ENCODE peak calls at places on chromosome 15, in four cellular contexts. G is fibroblast of pulmonary artery, R is adrenal gland, J is left ventricle myocardium inferior. Z is an unnamed sample.

GRCh38 chr15:37220949-37221670 is 120.8 kb upstream of the MEIS2 start:
- DNase-seq in J (no peak), G (no peak), R (no peak), Z (no peak)

GRCh38 chr15:79635897-79636596 is 203.9 kb downstream of the MINAR1 start:
- DNase-seq in G (no peak), J (no peak), R (no peak), Z (no peak)

GRCh38 chr15:35991386-35991785 is 445.4 kb upstream of the DPH6 start:
- DNase-seq in G (no peak), J (no peak), R (no peak), Z (no peak)

GRCh38 chr15:91100561-91101355 is 701 bp downstream of the SV2B start:
- DNase-seq in R (no peak), G (peak; percentile 21), J (no peak), Z (no peak)

GRCh38 chr15:57418640-57419039 is 42.3 kb downstream of the CGNL1 start:
- DNase-seq in G (no peak), R (no peak), J (no peak), Z (no peak)

GRCh38 chr15:38129531-38130199 is 123.0 kb upstream of the SPRED1 start:
- DNase-seq in R (peak; percentile 71), J (peak; percentile 53), G (peak; percentile 100), Z (peak; percentile 99)

GRCh38 chr15:68479406-68479805 is 47.4 kb upstream of the ITGA11 start:
- DNase-seq in J (peak; percentile 36), R (no peak), G (peak; percentile 79), Z (no peak)

GRCh38 chr15:35256555-35256954 is 171.5 kb upstream of the NANOGP8 start:
- DNase-seq in R (no peak), J (no peak), G (no peak), Z (peak; percentile 22)

GRCh38 chr15:47486051-47486450 is 231.3 kb upstream of the SEMA6D start:
- DNase-seq in G (no peak), J (no peak), R (no peak), Z (no peak)

GRCh38 chr15:26620528-26620927 is 152.3 kb downstream of the GABRB3 start:
- DNase-seq in G (no peak), J (no peak), R (no peak), Z (no peak)

GRCh38 chr15:76533995-76534394 is 197.4 kb downstream of the ISL2 start:
- DNase-seq in J (no peak), G (no peak), R (no peak), Z (no peak)

GRCh38 chr15:80496101-80496500 is 91.9 kb downstream of the ARNT2 start:
- DNase-seq in J (no peak), R (no peak), G (no peak), Z (no peak)

GRCh38 chr15:95170587-95171380 is 939.4 kb downstream of the MCTP2 start:
- DNase-seq in R (no peak), J (no peak), G (no peak), Z (no peak)

GRCh38 chr15:43943511-43943910 is 116.7 kb downstream of the WDR76 start:
- DNase-seq in G (no peak), R (no peak), J (no peak), Z (no peak)

GRCh38 chr15:89912674-89913396 is at the start of gene ARPIN:
- DNase-seq in J (peak; percentile 68), R (peak; percentile 52), G (peak; percentile 41), Z (peak; percentile 52)

GRCh38 chr15:59294961-59295741 is 77.5 kb downstream of the MYO1E start:
- DNase-seq in G (peak; percentile 83), R (no peak), J (no peak), Z (peak; percentile 83)

GRCh38 chr15:41967506-41968206 is 4.7 kb downstream of the EHD4 start:
- DNase-seq in G (peak; percentile 73), R (peak; percentile 45), J (no peak), Z (no peak)

GRCh38 chr15:79007066-79007465 is 62.2 kb upstream of the CTSH start:
- DNase-seq in R (peak; percentile 41), G (peak; percentile 74), J (peak; percentile 42), Z (peak; percentile 37)

GRCh38 chr15:93895976-93896770 is 335.2 kb upstream of the MCTP2 start:
- DNase-seq in J (no peak), G (no peak), R (no peak), Z (peak; percentile 56)

GRCh38 chr15:79943820-79944219 is 27.2 kb downstream of the BCL2A1 start:
- DNase-seq in J (no peak), G (peak; percentile 22), R (no peak), Z (peak; percentile 20)

GRCh38 chr15:38873151-38873550 is 308.5 kb upstream of the RASGRP1 start:
- DNase-seq in R (no peak), G (no peak), J (no peak), Z (no peak)

GRCh38 chr15:78930577-78931388 is 14.1 kb downstream of the CTSH start:
- DNase-seq in G (peak; percentile 74), J (no peak), R (peak; percentile 87), Z (peak; percentile 97)

GRCh38 chr15:59313703-59314332 is 58.9 kb downstream of the MYO1E start:
- DNase-seq in R (peak; percentile 35), J (peak; percentile 64), G (peak; percentile 39), Z (peak; percentile 88)

GRCh38 chr15:52789601-52790165 is 453 bp downstream of the ONECUT1 start:
- DNase-seq in R (no peak), J (no peak), G (peak; percentile 16), Z (no peak)

GRCh38 chr15:41849861-41850260 is 11.2 kb downstream of the PLA2G4B start:
- DNase-seq in G (no peak), J (no peak), R (no peak), Z (peak; percentile 32)

GRCh38 chr15:91469627-91470567 is 369.8 kb downstream of the SV2B start:
- DNase-seq in J (no peak), R (no peak), G (no peak), Z (no peak)

GRCh38 chr15:52183562-52184173 is 7.5 kb downstream of the GNB5 start:
- DNase-seq in G (peak; percentile 56), R (no peak), J (no peak), Z (peak; percentile 55)

GRCh38 chr15:76517910-76518309 is 181.3 kb downstream of the ISL2 start:
- DNase-seq in R (no peak), J (no peak), G (no peak), Z (peak; percentile 4)

GRCh38 chr15:92915766-92916435 is 15.8 kb downstream of the CHD2 start:
- DNase-seq in J (no peak), R (peak; percentile 51), G (no peak), Z (no peak)

GRCh38 chr15:31300981-31301686 is 25.5 kb upstream of the KLF13 start:
- DNase-seq in J (no peak), G (no peak), R (no peak), Z (no peak)
- TF ChIP-seq CTCF in J (no peak), G (no peak), R (no peak), Z (no peak)

GRCh38 chr15:74615313-74616019 is at the start of gene CLK3:
- DNase-seq in R (peak; percentile 93), G (peak; percentile 92), J (peak; percentile 97), Z (peak; percentile 92)
- TF ChIP-seq CTCF in R (no peak), G (no peak), J (no peak), Z (no peak)

DNA sequence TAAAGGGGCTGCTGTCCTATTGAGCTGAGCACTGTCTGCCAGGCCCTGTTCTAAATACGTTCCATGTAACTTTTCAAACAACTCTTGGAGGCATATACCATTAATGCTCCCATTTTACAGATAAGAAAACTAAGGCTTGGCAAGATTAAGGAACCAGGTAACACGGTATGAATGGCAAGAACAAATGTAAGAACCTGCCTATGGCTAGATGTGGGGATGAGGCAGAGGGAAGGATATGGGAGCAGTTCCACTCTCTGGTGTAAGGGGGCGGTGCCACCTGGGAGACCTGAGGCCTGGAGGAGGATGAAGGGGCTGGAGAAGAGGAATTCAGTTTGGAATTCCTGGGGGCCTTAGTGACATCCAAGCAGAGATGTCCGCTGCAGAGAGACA is 3.8 kb upstream of the LMAN1L start:
- DNase-seq in R (no peak), J (no peak), G (no peak), Z (no peak)
- TF ChIP-seq CTCF in R (no peak), J (no peak), G (no peak), Z (no peak)

GRCh38 chr15:84864429-84864795 is 20.1 kb upstream of the SLC28A1 start:
- DNase-seq in J (no peak), R (no peak), G (no peak), Z (no peak)

GRCh38 chr15:84859651-84860050 is 24.8 kb upstream of the SLC28A1 start:
- DNase-seq in G (no peak), R (no peak), J (no peak), Z (no peak)

GRCh38 chr15:84862214-84862975 is 22.1 kb upstream of the SLC28A1 start:
- DNase-seq in G (no peak), J (no peak), R (no peak), Z (no peak)

GRCh38 chr15:84865074-84865569 is 19.3 kb upstream of the SLC28A1 start:
- DNase-seq in G (no peak), J (no peak), R (no peak), Z (no peak)

GRCh38 chr15:84863480-84864428 is 20.7 kb upstream of the SLC28A1 start:
- DNase-seq in R (no peak), J (no peak), G (peak; percentile 59), Z (no peak)
- TF ChIP-seq CTCF in R (peak; percentile 35), J (peak; percentile 45), G (peak; percentile 44), Z (no peak)

DNA sequence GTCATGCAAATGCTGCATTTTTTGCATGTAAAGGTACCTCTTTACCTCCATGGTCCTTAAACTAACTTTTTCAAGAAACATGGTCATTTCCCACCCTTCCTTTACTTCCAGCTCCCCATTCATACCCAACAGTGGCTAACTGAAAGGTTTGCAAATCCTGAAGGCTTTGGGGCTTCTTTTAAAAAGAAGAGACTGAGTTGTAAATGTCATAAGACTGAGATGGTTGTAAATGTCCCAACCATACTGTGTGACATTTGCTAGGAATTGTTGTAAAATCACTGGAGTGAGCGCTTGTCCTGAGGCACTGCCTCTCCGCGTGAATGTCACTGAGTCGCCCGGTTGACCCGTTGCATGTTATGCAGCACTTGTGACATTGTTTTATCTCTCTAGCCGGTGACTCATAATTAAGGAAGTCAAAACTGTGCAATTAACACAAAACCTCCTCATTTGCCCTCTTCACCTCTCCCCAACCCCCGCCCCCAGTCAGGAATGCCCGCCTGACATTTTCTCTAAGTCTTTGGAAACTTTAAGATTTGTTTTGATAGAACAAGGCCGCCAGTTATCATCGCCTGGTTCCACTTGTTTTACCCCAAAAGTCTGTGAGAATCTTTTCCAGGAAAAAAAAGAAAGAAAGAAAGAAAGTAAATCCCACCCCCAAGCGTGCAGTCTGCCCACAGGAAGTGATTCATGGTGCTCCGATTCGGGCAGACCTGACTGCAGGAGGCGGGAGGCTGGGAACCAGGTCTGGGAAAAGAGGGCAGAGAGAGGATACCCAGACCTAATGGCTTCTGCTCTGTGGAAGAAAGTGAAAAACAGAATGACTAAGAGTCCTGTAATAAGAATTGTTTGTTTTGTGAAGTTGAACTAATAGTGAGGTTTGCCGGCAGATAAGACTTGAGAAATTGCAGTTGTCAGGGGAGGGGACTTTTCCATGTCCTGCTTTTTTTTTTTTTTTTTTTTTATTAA is 84.7 kb downstream of the SMAD3 start:
- DNase-seq in R (peak; percentile 89), G (peak; percentile 99), J (peak; percentile 67), Z (peak; percentile 97)
- TF ChIP-seq CTCF in R (no peak), G (no peak), J (no peak), Z (no peak)

DNA sequence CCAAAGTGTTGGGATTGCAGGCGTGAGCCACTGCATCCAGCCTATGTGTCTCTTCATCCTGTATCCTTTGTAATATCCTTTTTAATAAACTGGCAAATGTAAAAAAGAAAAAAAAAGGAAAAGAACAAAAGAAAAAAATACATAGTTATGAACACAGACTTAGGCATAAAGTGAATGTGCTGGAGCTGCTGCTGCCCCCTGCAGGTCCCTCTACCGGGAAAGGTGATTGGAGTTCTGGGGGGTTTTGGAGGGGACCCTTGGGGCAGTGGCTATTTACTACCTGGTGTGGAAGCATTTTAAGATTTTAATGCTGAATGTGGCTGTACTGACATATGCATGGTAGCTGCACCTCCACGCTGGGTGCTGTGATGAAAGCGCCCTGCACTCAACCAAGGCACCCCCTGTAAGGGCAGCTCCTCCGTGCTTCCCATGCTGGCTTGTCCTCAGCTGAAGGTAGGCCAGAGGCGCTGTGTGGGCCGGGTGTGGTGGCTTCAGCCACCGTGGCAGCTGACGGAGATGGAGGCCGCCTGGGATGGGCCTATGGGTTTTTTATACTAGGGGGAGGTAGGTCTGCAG is 49.9 kb downstream of the RPLP1 start:
- DNase-seq in J (no peak), G (no peak), R (no peak), Z (no peak)
- TF ChIP-seq CTCF in J (peak; percentile 38), G (peak; percentile 27), R (no peak), Z (no peak)